ENCODE peak calls at places on chromosomes 4 and X, in four cellular contexts. X is WTC11, W is SK-N-SH, F is HepG2. Z is an unnamed sample.

GRCh38 chr4:141058739-141059507 is 74.3 kb downstream of the RNF150 start:
- DNase-seq in X (no peak), F (no peak), W (no peak), Z (no peak)

GRCh38 chr4:42282081-42282901 is 115.0 kb upstream of the SHISA3 start:
- DNase-seq in F (peak), X (peak), W (peak), Z (peak)

GRCh38 chrX:124406294-124407013 is 60.1 kb downstream of the SH2D1A start:
- DNase-seq in F (peak), X (peak), W (peak), Z (peak)

GRCh38 chr4:181685461-181685860 is 557.7 kb upstream of the TENM3 start:
- DNase-seq in W (no peak), X (no peak), F (no peak), Z (no peak)

GRCh38 chrX:40090050-40090804 is 7.5 kb downstream of the BCOR start:
- DNase-seq in F (no peak), W (peak), X (no peak), Z (peak)

GRCh38 chr4:139281212-139281611 is 1.2 kb upstream of the MGARP start:
- DNase-seq in X (no peak), F (no peak), W (no peak), Z (no peak)

GRCh38 chr4:73714647-73715046 is 25.7 kb upstream of the CXCL8 start:
- DNase-seq in W (no peak), X (no peak), F (no peak), Z (no peak)

GRCh38 chr4:3434891-3435683 is 6.7 kb upstream of the HGFAC start:
- DNase-seq in W (no peak), X (peak), F (no peak), Z (peak)

DNA sequence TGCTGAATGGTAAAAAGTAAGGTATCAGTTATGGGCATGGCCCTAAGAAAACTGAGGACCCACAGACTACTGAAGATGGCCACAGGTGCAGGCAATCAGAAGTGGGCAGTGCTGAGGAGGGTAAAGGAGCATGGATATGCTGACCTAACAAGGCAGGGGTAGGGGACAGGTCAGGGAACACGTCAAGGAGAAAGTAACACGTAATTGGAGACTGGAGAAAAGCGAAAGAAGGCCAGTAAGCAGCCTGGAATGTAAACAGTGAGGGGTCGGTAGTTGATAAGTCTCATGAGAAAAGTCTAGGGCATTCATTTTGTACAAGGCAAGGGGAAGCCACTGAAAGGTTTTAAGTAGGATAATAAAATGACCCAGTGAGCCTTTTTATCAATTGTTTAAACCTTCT is 153.3 kb downstream of the PRDM5 start:
- DNase-seq in F (no peak), X (no peak), W (no peak), Z (no peak)
- TF ChIP-seq FOXJ3 in F (no peak), X (no peak), W (no peak), Z (no peak)

DNA sequence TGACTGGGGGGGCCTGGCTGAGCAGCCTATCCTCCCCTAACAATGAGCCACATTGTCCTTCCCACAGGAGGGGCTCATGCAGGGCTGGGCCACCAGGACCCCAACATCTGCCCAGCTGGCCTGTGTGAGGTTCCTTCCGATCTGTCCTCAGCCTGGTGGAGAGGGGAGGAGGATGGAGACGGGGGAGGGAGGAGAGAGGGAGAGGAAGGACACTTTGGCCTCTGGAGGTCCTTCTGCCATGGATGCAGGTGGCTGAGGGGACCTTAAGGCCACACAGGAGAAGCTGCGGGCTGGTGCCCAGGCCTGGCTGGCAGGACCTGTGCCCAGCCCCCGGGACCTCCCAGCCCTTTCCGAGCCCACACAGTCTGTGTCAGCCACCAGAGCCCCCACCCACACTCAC is 52.8 kb upstream of the NKX1-1 start:
- DNase-seq in F (no peak), W (peak), X (no peak), Z (no peak)
- TF ChIP-seq FOXJ3 in F (no peak), W (no peak), X (no peak), Z (no peak)

DNA sequence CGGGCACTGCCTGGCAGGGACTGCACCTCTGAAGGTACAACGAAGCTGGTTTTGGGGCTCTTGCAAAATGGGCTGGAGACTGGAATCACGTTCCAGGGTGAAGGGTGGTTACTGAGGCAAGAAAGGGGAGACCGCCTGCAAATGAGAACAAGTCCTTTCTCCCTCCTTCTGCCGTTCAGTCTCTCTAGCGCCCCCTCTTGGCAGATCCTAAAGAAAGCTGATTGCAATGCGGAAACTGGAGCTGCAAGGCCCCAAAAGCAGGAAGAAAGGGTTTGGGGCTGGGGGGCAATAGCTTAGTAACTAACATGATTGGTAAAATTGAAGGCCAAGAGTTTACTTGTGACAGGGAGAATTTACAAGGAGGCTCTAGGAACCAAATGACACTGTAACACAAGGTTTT is 222.6 kb upstream of the HAND2 start:
- DNase-seq in X (peak), F (peak), W (no peak), Z (peak)
- TF ChIP-seq FOXJ3 in X (no peak), F (no peak), W (no peak), Z (no peak)

DNA sequence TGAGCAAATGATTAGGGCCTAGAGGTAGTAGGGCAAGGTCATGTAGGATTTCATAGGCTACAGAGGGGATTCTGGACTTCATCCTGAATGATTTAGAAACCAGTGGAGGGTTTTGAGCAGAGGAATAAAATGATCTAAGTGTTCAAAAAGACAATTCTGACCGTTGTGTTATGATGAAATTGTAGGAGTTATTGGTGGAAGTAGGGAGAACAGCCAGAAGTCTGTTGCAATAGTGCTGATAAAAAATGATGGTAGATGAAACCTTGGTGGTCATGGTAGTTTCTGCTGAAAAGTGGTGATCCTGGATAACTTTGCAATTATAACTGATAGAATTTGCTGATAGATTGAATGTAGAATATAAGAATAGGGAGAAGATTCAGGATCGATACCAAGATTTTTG is 60.2 kb downstream of the MID1IP1 start:
- DNase-seq in X (no peak), F (no peak), W (no peak), Z (no peak)
- TF ChIP-seq FOXJ3 in X (no peak), F (no peak), W (no peak), Z (no peak)

GRCh38 chr4:147543039-147543438 is 62.1 kb downstream of the EDNRA start:
- DNase-seq in X (no peak), W (no peak), F (no peak), Z (no peak)
- TF ChIP-seq FOXJ3 in X (no peak), W (no peak), F (no peak), Z (no peak)

DNA sequence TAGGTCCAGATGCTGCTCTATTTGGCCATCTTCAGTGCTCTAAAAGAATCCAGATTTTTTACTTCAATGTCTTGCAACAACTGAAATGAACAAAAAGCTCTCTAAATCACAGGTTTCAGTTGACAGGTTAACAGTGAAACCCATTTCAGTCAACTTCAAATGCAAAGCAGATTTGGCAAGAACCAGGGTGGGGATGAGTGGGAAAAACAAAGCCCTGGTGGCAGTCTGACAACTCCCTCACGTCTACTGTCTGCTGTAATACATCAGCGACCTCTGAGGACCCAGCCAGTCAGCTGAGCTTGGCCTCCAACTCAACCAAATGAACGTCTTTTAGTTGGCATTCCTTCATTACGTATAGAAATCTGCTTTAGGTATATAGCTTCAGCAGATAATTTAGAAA is 95.8 kb downstream of the COL25A1 start:
- DNase-seq in W (no peak), F (no peak), X (peak), Z (no peak)
- TF ChIP-seq FOXJ3 in W (no peak), F (no peak), X (no peak), Z (no peak)

GRCh38 chr4:22474636-22475310 is 41.1 kb downstream of the ADGRA3 start:
- DNase-seq in W (no peak), F (peak), X (no peak), Z (no peak)

GRCh38 chr4:22476011-22476410 is 39.9 kb downstream of the ADGRA3 start:
- DNase-seq in X (no peak), F (no peak), W (no peak), Z (no peak)

GRCh38 chr4:22473268-22473667 is 42.6 kb downstream of the ADGRA3 start:
- DNase-seq in X (no peak), W (no peak), F (no peak), Z (no peak)

GRCh38 chr4:22471999-22472434 is 43.8 kb downstream of the ADGRA3 start:
- DNase-seq in X (no peak), W (no peak), F (no peak), Z (no peak)

GRCh38 chr4:22471419-22471818 is 44.4 kb downstream of the ADGRA3 start:
- DNase-seq in F (no peak), W (no peak), X (no peak), Z (no peak)
- TF ChIP-seq FOXJ3 in F (no peak), W (no peak), X (no peak), Z (no peak)

DNA sequence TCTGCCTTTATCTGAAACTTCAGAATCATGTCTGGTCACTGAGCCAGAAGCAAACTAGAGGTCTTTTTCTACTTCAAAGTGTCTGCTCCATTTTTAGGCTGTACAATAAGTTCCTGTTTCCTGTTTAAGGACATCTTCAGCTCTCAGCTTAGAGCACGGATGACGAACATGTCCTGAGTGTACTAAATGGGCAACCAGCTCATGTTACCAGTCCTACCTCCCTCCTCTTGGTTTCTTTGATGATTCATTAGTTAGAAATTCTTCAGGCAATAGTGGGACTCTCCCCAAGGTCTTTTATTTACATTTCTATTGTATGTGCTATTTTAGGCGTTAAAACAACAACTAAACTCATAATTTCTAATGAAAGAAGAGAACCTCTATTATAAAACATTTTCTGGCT is 58.0 kb downstream of the ENPEP start:
- DNase-seq in F (peak), X (no peak), W (no peak), Z (no peak)
- TF ChIP-seq FOXJ3 in F (no peak), X (no peak), W (no peak), Z (no peak)

GRCh38 chrX:389021-389441 is 2.3 kb upstream of the PPP2R3B start:
- DNase-seq in W (no peak), F (peak), X (no peak), Z (no peak)
- TF ChIP-seq FOXJ3 in W (no peak), F (no peak), X (no peak), Z (no peak)